ENCODE peak calls at places on chromosomes 11 and 22, in nine cellular contexts. F, K, Z, X, P, C, R, I and B are unnamed samples.

GRCh38 chr22:36641902-36642640 is 61.5 kb downstream of the CACNG2 start:
- DNase-seq in P (peak), I (peak), Z (no peak), F (no peak), C (no peak), R (no peak), X (no peak), K (no peak), B (peak)

GRCh38 chr11:130121430-130121978 is 38.1 kb upstream of the ST14 start:
- DNase-seq in C (no peak), R (no peak), X (no peak), F (no peak), P (peak), I (no peak), Z (no peak), K (no peak), B (no peak)

GRCh38 chr11:131422491-131422890 is 52.1 kb downstream of the NTM start:
- DNase-seq in P (peak), Z (no peak), F (no peak), C (no peak), K (no peak), X (no peak), I (no peak), R (no peak), B (no peak)

GRCh38 chr11:28400236-28401100 is 292.3 kb downstream of the METTL15 start:
- DNase-seq in F (no peak), C (no peak), Z (no peak), X (no peak), R (no peak), I (no peak), K (no peak), P (no peak), B (no peak)

GRCh38 chr11:17142450-17142849 is 65.0 kb upstream of the RPS13 start:
- DNase-seq in F (no peak), X (no peak), P (no peak), Z (no peak), K (no peak), I (no peak), C (no peak), R (no peak), B (no peak)

GRCh38 chr11:65487467-65488272 is 11.2 kb upstream of the MALAT1 start:
- DNase-seq in R (peak), F (peak), P (peak), X (no peak), K (peak), C (peak), Z (peak), I (peak), B (peak)

GRCh38 chr22:48098243-48098935 is 1335.9 kb downstream of the TBC1D22A start:
- DNase-seq in Z (no peak), C (no peak), X (peak), P (no peak), I (no peak), F (no peak), K (no peak), R (no peak), B (no peak)

GRCh38 chr11:11786771-11787170 is 55.0 kb upstream of the USP47 start:
- DNase-seq in R (no peak), F (peak), C (no peak), Z (no peak), K (peak), P (peak), I (no peak), X (no peak), B (no peak)

GRCh38 chr11:61334434-61335354 is 1.7 kb downstream of the TKFC start:
- DNase-seq in Z (no peak), X (no peak), I (no peak), F (no peak), P (peak), R (peak), C (no peak), K (peak), B (no peak)

GRCh38 chr11:11510939-11511338 is 110.9 kb downstream of the GALNT18 start:
- DNase-seq in F (peak), C (no peak), X (no peak), P (no peak), R (no peak), I (peak), K (peak), Z (peak), B (peak)

GRCh38 chr22:20015971-20016733 is 471 bp downstream of the ARVCF start:
- DNase-seq in F (peak), X (peak), K (no peak), Z (peak), P (no peak), I (no peak), R (no peak), C (peak), B (no peak)

GRCh38 chr22:50306753-50307749 is at the start of gene PLXNB2:
- DNase-seq in X (peak), Z (peak), R (peak), K (peak), C (peak), F (peak), I (peak), P (peak), B (peak)

GRCh38 chr11:120956710-120957500 is 67.0 kb upstream of the TBCEL start:
- DNase-seq in Z (no peak), P (no peak), K (peak), C (no peak), I (no peak), R (no peak), X (peak), F (peak), B (no peak)

GRCh38 chr11:70532066-70532440 is 133.7 kb downstream of the CTTN start:
- DNase-seq in K (no peak), P (no peak), X (no peak), I (no peak), C (no peak), Z (peak), F (no peak), R (no peak), B (no peak)

GRCh38 chr11:78338138-78338537 is 79.5 kb downstream of the GAB2 start:
- DNase-seq in X (no peak), I (no peak), P (no peak), C (no peak), Z (no peak), F (no peak), K (no peak), R (no peak), B (no peak)